ENCODE peak calls at places on chromosomes 12 and 14, in eight cellular contexts. W is GM23338, B is right atrium auricular region, E is A549, A is psoas muscle, G is pancreas, C is cardiac muscle cell, T is ovary. S is an unnamed sample.

GRCh38 chr14:93402951-93403350 is 27.8 kb upstream of the UNC79 start:
- DNase-seq in W (peak; percentile 24), B (no peak), E (no peak), A (no peak), G (no peak), C (no peak), T (no peak), S (no peak)

GRCh38 chr12:1518486-1518762 is 76.0 kb downstream of the FBXL14 start:
- DNase-seq in W (no peak), B (no peak), E (no peak), A (no peak), G (no peak), C (no peak), T (no peak), S (no peak)

GRCh38 chr12:62910549-62911169 is 24.3 kb downstream of the PPM1H start:
- DNase-seq in W (no peak), B (no peak), E (no peak), A (no peak), G (no peak), C (no peak), T (no peak), S (no peak)

GRCh38 chr12:121773011-121773777 is 20.3 kb downstream of the RHOF start:
- DNase-seq in W (peak; percentile 88), B (no peak), E (peak; percentile 91), A (peak; percentile 87), G (peak; percentile 86), C (peak; percentile 72), T (peak; percentile 50), S (peak; percentile 84)

GRCh38 chr12:83084516-83085234 is 398.0 kb downstream of the TMTC2 start:
- DNase-seq in W (no peak), B (no peak), E (no peak), A (no peak), G (no peak), C (no peak), T (no peak), S (no peak)

GRCh38 chr12:52969828-52970569 is 21.1 kb downstream of the KRT18 start:
- DNase-seq in W (no peak), B (no peak), E (no peak), A (no peak), G (peak; percentile 77), C (no peak), T (no peak), S (no peak)

GRCh38 chr12:65740873-65741600 is 83.2 kb upstream of the HMGA2 start:
- DNase-seq in W (peak; percentile 93), B (no peak), E (peak; percentile 82), A (peak; percentile 73), G (peak; percentile 92), C (peak; percentile 91), T (peak; percentile 83), S (peak; percentile 85)

GRCh38 chr12:15049456-15050153 is 76.8 kb downstream of the PDE6H start:
- DNase-seq in W (no peak), B (no peak), E (no peak), A (no peak), G (no peak), C (no peak), T (no peak), S (no peak)

GRCh38 chr12:6953417-6954315 is 2.5 kb downstream of the PTPN6 start:
- DNase-seq in W (no peak), B (no peak), E (no peak), A (peak; percentile 66), G (peak; percentile 45), C (peak; percentile 79), T (no peak), S (peak; percentile 79)

GRCh38 chr12:4032906-4033628 is 159.9 kb upstream of the PARP11 start:
- DNase-seq in W (no peak), B (no peak), E (no peak), A (no peak), G (no peak), C (no peak), T (no peak), S (no peak)

GRCh38 chr14:68473794-68474193 is 319.1 kb downstream of the ZFP36L1 start:
- DNase-seq in W (no peak), B (no peak), E (no peak), A (no peak), G (no peak), C (no peak), T (no peak), S (no peak)

GRCh38 chr14:104989951-104990303 is 4.3 kb downstream of the CLBA1 start:
- DNase-seq in W (no peak), B (no peak), E (no peak), A (no peak), G (peak; percentile 29), C (no peak), T (no peak), S (no peak)

GRCh38 chr12:8969861-8970411 is 19.4 kb upstream of the KLRG1 start:
- DNase-seq in W (no peak), B (no peak), E (no peak), A (no peak), G (no peak), C (no peak), T (no peak), S (no peak)

GRCh38 chr12:77845831-77846230 is 15.1 kb downstream of the NAV3 start:
- DNase-seq in W (no peak), B (no peak), E (no peak), A (no peak), G (no peak), C (peak; percentile 52), T (no peak), S (no peak)

GRCh38 chr14:74008843-74009499 is 10.1 kb downstream of the ENTPD5 start:
- DNase-seq in W (no peak), B (no peak), E (no peak), A (no peak), G (no peak), C (no peak), T (no peak), S (no peak)

GRCh38 chr12:71315328-71315960 is 124.2 kb upstream of the LGR5 start:
- DNase-seq in W (no peak), B (no peak), E (no peak), A (no peak), G (no peak), C (peak; percentile 19), T (no peak), S (no peak)

GRCh38 chr12:7907009-7907408 is 29.0 kb downstream of the SLC2A3 start:
- DNase-seq in W (peak; percentile 85), B (no peak), E (peak; percentile 90), A (no peak), G (peak; percentile 72), C (peak; percentile 48), T (no peak), S (no peak)

GRCh38 chr12:50062733-50063452 is 5.5 kb downstream of the ASIC1 start:
- DNase-seq in W (no peak), B (no peak), E (no peak), A (peak; percentile 20), G (no peak), C (no peak), T (no peak), S (no peak)

GRCh38 chr12:13099910-13100609 is 3.4 kb downstream of the GSG1 start:
- DNase-seq in W (no peak), B (no peak), E (no peak), A (no peak), G (no peak), C (no peak), T (no peak), S (no peak)

GRCh38 chr12:13100882-13101769 is 2.3 kb downstream of the GSG1 start:
- DNase-seq in W (peak; percentile 92), B (peak; percentile 97), E (peak; percentile 83), A (peak; percentile 95), G (peak; percentile 90), C (peak; percentile 97), T (peak; percentile 79), S (peak; percentile 95)

GRCh38 chr12:13099066-13099909 is 4.2 kb downstream of the GSG1 start:
- DNase-seq in W (no peak), B (no peak), E (no peak), A (no peak), G (no peak), C (peak; percentile 20), T (no peak), S (no peak)

GRCh38 chr12:13101854-13102375 is 1.6 kb downstream of the GSG1 start:
- DNase-seq in W (no peak), B (no peak), E (peak; percentile 64), A (no peak), G (no peak), C (peak; percentile 32), T (no peak), S (no peak)

DNA sequence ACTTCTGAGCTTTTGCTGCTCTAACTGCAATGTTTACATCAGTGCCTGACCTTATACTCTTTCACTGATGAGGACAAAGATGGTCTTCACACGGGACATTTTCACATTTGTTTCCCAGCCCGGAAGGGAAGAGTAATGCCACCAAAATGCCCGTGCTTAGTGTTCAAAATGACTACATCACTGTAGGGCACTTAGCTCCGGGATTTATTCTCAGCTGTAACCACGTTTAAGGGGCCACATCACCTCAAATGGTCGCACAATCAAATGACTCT is 2.9 kb downstream of the GSG1 start:
- DNase-seq in W (no peak), B (no peak), E (no peak), A (no peak), G (no peak), C (no peak), T (no peak), S (no peak)
- H3K4me1 ChIP-seq in W (peaks cover 40% of the 10 kb centered on the region), B (peaks cover 52% of the 10 kb centered on the region), E (peaks cover 57% of the 10 kb centered on the region), A (peaks cover 6% of the 10 kb centered on the region), G (peaks cover 7% of the 10 kb centered on the region), C (no peaks in the 10 kb centered on the region), T (peaks cover 4% of the 10 kb centered on the region), S (no peaks in the 10 kb centered on the region)

DNA sequence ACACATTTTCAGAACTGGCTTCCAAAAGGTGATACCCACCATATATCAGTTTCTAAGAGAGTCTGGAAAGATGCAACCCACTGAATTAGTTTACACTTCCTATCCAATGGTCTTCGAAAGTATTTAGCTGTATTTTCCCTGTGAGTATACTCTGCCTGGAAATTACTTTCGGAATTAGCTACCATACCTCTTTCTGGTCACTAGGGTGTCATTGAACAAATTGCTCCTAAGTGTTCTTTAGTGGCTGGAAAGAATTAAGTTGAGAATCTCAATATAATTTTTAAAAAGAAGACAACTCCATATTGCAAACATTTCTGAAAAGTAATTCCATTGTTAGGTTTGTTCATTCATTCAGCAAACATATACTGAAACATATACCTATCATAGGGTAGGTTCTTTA is 283.1 kb upstream of the SSTR1 start:
- DNase-seq in W (peak; percentile 33), B (no peak), E (no peak), A (no peak), G (no peak), C (no peak), T (no peak), S (no peak)
- TF ChIP-seq CTCF in W (peak; percentile 41), B (no peak), E (no peak), A (no peak), G (no peak), C (no peak), T (no peak), S (no peak)

GRCh38 chr14:39383026-39383626 is 49.1 kb downstream of the FBXO33 start:
- DNase-seq in W (no peak), B (no peak), E (no peak), A (no peak), G (no peak), C (no peak), T (no peak), S (no peak)
- H3K4me1 ChIP-seq in W (no peaks in the 10 kb centered on the region), B (no peaks in the 10 kb centered on the region), E (no peaks in the 10 kb centered on the region), A (peaks cover 3% of the 10 kb centered on the region), G (no peaks in the 10 kb centered on the region), C (no peaks in the 10 kb centered on the region), T (no peaks in the 10 kb centered on the region), S (no peaks in the 10 kb centered on the region)

DNA sequence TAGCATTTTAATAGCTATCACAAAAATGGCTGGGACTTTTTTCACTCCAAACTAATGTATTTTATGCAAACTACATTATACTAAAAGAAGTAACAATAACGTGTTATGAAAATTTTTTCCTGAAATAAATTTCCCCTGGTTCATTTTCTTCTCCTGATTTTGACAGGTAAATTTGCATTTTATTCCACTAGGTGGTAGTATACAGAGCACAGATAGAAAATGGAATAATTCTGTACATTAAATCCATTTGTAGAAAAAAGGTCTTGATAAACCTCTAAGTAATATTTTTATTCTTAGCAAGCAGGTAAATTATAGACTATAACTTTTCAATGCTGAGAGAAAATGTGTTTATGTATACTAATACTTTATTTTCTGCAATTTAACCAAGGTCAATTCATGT is 96.5 kb downstream of the BCAT1 start:
- DNase-seq in W (no peak), B (no peak), E (no peak), A (no peak), G (no peak), C (no peak), T (no peak), S (no peak)
- TF ChIP-seq CTCF in W (peak; percentile 48), B (peak; percentile 14), E (peak; percentile 27), A (no peak), G (peak; percentile 29), C (peak; percentile 47), T (no peak), S (no peak)

S was measured in sigmoid colon.